ENCODE peak calls at places on chromosomes 7 and 10, in eight cellular contexts. P is HepG2, V is A549, G is SK-N-SH, B is fibroblast of lung, D is HCT116, T is PC-9, Z is osteoblast. X is an unnamed sample.

GRCh38 chr10:43108951-43109350 is 29.3 kb upstream of the CSGALNACT2 start:
- DNase-seq in V (no peak), P (no peak), D (no peak), Z (no peak), T (no peak), G (no peak), B (no peak), X (no peak)

GRCh38 chr7:149620961-149621360 is 123.4 kb upstream of the ZNF746 start:
- DNase-seq in B (no peak), V (no peak), T (no peak), Z (no peak), P (no peak), D (no peak), G (no peak), X (no peak)

GRCh38 chr10:65891073-65891981 is 1034.5 kb upstream of the LRRTM3 start:
- DNase-seq in V (peak; percentile 4), B (no peak), D (no peak), P (no peak), G (no peak), Z (no peak), T (no peak), X (no peak)

GRCh38 chr7:35362341-35362740 is 108.4 kb upstream of the TBX20 start:
- DNase-seq in G (no peak), T (no peak), Z (no peak), D (no peak), P (no peak), V (no peak), B (no peak), X (no peak)

GRCh38 chr10:11828682-11829284 is 5.6 kb downstream of the PROSER2 start:
- DNase-seq in Z (no peak), G (no peak), B (no peak), D (no peak), T (no peak), V (no peak), P (no peak), X (no peak)

GRCh38 chr7:144854839-144855424 is 19.1 kb upstream of the TPK1 start:
- DNase-seq in D (peak; percentile 42), G (peak; percentile 47), V (peak; percentile 35), T (no peak), P (peak; percentile 4), Z (no peak), B (peak; percentile 7), X (peak; percentile 64)

GRCh38 chr10:8927705-8928104 is 873.2 kb downstream of the GATA3 start:
- DNase-seq in G (no peak), Z (no peak), T (no peak), P (no peak), V (no peak), B (no peak), D (no peak), X (no peak)

GRCh38 chr7:94431620-94432295 is 37.1 kb downstream of the COL1A2 start:
- DNase-seq in V (no peak), P (no peak), T (no peak), G (no peak), D (no peak), Z (no peak), B (peak; percentile 77), X (no peak)

GRCh38 chr7:120550494-120551048 is 277.6 kb downstream of the KCND2 start:
- DNase-seq in T (no peak), D (no peak), B (peak; percentile 45), P (no peak), Z (no peak), V (no peak), G (no peak), X (no peak)

GRCh38 chr10:14483417-14483816 is 152.7 kb upstream of the FRMD4A start:
- DNase-seq in G (no peak), B (no peak), D (no peak), V (no peak), T (no peak), P (no peak), Z (no peak), X (no peak)

GRCh38 chr10:84375011-84375410 is 46.6 kb downstream of the CCSER2 start:
- DNase-seq in D (peak; percentile 57), V (no peak), Z (peak; percentile 17), B (peak; percentile 52), G (peak; percentile 29), T (peak; percentile 27), P (peak; percentile 51), X (peak; percentile 68)

GRCh38 chr10:110460111-110460809 is 37.4 kb upstream of the DUSP5 start:
- DNase-seq in T (peak; percentile 69), V (no peak), D (no peak), P (peak; percentile 32), Z (peak; percentile 73), G (peak; percentile 80), B (peak; percentile 44), X (no peak)

GRCh38 chr10:35781643-35782035 is 139.5 kb upstream of the FZD8 start:
- DNase-seq in Z (no peak), P (peak; percentile 30), V (no peak), G (peak; percentile 9), T (no peak), B (no peak), D (no peak), X (peak; percentile 46)

GRCh38 chr7:7639847-7640220 is 718 bp upstream of the UMAD1 start:
- DNase-seq in V (peak; percentile 2), D (no peak), B (peak; percentile 43), P (peak; percentile 11), G (no peak), Z (no peak), T (no peak), X (no peak)

DNA sequence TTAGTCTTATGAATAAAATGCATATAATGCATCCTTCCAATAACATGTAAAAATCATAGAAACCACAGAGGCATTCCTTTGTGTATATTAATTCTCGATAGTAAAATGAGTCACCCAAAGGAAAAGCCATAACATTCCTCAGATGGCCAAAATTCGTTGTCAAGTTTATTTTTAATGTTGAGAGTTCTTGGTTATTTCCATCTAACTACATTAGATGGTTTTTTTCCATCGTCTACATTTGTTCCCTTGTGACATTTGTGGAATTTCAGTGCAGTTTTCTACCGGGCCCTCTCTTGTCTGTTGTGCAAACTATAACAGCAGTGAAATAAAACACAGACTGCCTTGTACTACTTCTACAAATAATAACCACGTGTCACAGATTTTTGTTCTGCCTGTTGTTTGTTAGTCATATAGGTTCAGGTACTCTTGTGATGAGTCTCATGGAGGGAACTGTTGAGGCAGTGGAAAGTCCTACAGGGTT is 54.7 kb upstream of the CCAR1 start:
- DNase-seq in B (peak; percentile 94), P (no peak), T (no peak), G (no peak), V (no peak), D (no peak), Z (peak; percentile 88), X (no peak)
- H3K4me2 ChIP-seq in B (peak overlapping the region; percentile 30), P (no peak overlapping the region), T (no peak overlapping the region), G (peak overlapping the region; percentile 35), V (peak overlapping the region; percentile 6), D (peak overlapping the region; percentile 33), Z (peak overlapping the region; percentile 12), X (no peak overlapping the region)

GRCh38 chr7:33192695-33193291 is 63.4 kb downstream of the BBS9 start:
- DNase-seq in Z (no peak), B (peak; percentile 18), G (no peak), T (no peak), V (no peak), P (no peak), D (no peak), X (no peak)

GRCh38 chr7:33195264-33195663 is 65.9 kb downstream of the BBS9 start:
- DNase-seq in T (no peak), B (peak; percentile 81), Z (peak; percentile 75), G (no peak), V (no peak), D (no peak), P (no peak), X (no peak)

GRCh38 chr7:33190688-33191304 is 61.4 kb downstream of the BBS9 start:
- DNase-seq in Z (no peak), V (no peak), B (no peak), P (no peak), G (no peak), T (no peak), D (no peak), X (no peak)

GRCh38 chr7:33193308-33193864 is 64.0 kb downstream of the BBS9 start:
- DNase-seq in V (no peak), D (no peak), B (no peak), P (no peak), Z (no peak), G (no peak), T (no peak), X (no peak)

DNA sequence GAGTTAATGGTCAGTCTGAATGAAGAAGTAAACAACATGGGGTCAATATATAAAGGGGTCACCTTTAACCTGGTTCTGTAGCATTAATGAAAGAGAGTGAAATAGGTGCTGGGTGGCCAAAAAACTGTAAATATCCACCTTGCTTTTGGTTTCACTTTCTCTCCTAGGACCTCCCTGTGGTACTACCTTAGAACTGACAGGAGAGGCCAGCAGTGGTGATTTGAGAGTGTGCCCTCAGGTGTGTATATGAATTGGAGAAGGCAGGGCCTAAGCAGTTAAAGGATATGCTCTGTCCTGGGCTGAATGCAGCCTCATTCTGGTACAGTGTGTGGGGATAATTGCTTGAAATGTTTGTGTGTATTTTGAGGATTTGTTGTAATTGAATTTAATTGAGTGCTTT is 62.0 kb downstream of the BBS9 start:
- DNase-seq in Z (no peak), T (peak; percentile 29), P (peak; percentile 54), B (no peak), D (no peak), G (no peak), V (no peak), X (no peak)
- TF ChIP-seq CTCF in Z (no peak), T (no peak), P (peak; percentile 32), B (no peak), D (no peak), G (no peak), V (no peak), X (no peak)

DNA sequence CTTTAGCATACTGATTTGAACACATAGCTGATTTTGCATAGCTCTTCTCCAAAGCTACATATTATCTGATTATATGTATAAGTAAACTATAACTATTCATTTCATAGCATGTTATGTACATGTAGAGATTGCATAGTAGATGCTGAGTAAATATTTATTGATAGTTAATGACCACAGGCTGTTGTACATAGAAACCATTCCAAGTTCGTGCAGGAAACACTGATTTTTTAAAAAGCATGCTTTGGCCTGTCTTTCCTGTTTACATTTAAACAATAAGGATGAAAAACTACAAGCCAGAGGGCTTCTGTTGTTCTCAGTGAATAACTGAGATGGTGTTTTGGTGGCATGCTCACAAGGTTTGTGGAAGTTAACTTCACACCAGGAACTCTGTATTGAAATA is 120.1 kb upstream of the SP8 start:
- DNase-seq in P (no peak), D (no peak), V (no peak), B (no peak), G (no peak), T (no peak), Z (no peak), X (no peak)
- H3K4me2 ChIP-seq in P (no peak overlapping the region), D (no peak overlapping the region), V (no peak overlapping the region), B (no peak overlapping the region), G (no peak overlapping the region), T (no peak overlapping the region), Z (no peak overlapping the region), X (no peak overlapping the region)

DNA sequence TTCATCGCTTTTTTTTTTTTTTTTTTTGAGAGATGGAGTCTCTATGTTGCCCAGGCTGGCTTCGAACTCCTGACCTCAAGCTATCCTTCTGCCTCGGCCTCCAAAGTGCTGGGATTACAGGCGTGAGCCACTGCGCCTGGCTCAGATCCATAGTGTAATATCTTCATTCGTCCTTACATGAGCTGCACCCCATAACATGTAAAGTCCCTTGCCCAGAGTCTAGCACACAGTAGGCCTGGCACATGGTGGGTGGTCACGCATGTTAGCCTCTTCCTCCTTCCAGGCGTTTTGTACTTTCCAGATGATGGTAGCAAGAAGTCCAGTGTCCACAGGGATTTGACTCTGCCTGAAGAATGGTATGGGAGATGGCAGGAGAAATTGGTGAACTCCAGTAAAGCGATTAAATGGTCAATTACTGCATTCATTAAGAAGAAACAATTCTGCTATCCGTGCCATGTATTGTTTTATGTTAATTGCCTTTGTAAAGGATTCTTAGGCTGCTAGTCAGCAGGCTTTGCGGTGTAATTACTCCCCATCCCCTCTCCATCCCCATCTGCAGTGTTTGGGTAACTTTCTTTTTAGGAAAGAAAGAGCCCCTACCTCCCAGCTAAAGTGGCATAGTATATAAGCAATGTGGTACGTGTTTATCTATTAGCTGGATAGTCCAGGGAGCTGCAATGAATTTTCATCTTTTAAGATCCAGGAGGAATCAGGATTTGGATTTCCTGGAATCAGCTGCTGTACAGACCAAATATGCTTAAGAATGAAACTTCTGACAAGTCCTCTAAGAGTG is 1.2 kb downstream of the TPST1 start:
- DNase-seq in V (no peak), D (no peak), G (no peak), B (peak; percentile 33), P (no peak), T (no peak), Z (peak; percentile 87), X (no peak)
- TF ChIP-seq CTCF in V (no peak), D (no peak), G (no peak), B (no peak), P (no peak), T (no peak), Z (no peak), X (no peak)

X was measured in neural progenitor cell.